ENCODE peak calls at places on chromosomes 3 and 15, in ten cellular contexts. One of them, this sample, is unnamed.
A peak's percentile ranks its signal among the peaks of the same experiment; 100 is the strongest.

GRCh38 chr15:30963681-30964080 is 27.7 kb downstream of the MTMR10 start:
- DNase-seq in HCT116: no peak
- DNase-seq in K562: no peak
- DNase-seq in SK-N-SH: no peak
- DNase-seq in neural progenitor cell: no peak
- DNase-seq in IMR-90: no peak
- DNase-seq in GM23248: no peak
- DNase-seq in neuronal stem cell: no peak
- DNase-seq in fibroblast of lung: no peak
- DNase-seq in mammary epithelial cell: no peak
- DNase-seq in this sample: no peak

GRCh38 chr3:58989173-58989572 is 60.7 kb downstream of the CFAP20DC start:
- DNase-seq in mammary epithelial cell: peak; percentile 56
- DNase-seq in K562: no peak
- DNase-seq in GM23248: peak; percentile 64
- DNase-seq in neuronal stem cell: no peak
- DNase-seq in neural progenitor cell: no peak
- DNase-seq in SK-N-SH: no peak
- DNase-seq in HCT116: no peak
- DNase-seq in fibroblast of lung: peak; percentile 63
- DNase-seq in IMR-90: peak; percentile 87
- DNase-seq in this sample: no peak

GRCh38 chr3:126132751-126133511 is 47.5 kb downstream of the ALDH1L1 start:
- DNase-seq in mammary epithelial cell: no peak
- DNase-seq in IMR-90: peak; percentile 12
- DNase-seq in neural progenitor cell: peak; percentile 64
- DNase-seq in GM23248: peak; percentile 44
- DNase-seq in HCT116: no peak
- DNase-seq in K562: peak; percentile 16
- DNase-seq in neuronal stem cell: no peak
- DNase-seq in SK-N-SH: peak; percentile 16
- DNase-seq in fibroblast of lung: no peak
- DNase-seq in this sample: peak; percentile 62

GRCh38 chr3:127410678-127411077 is 122.8 kb upstream of the PRR20G start:
- DNase-seq in mammary epithelial cell: no peak
- DNase-seq in neuronal stem cell: no peak
- DNase-seq in K562: no peak
- DNase-seq in IMR-90: no peak
- DNase-seq in fibroblast of lung: no peak
- DNase-seq in neural progenitor cell: no peak
- DNase-seq in HCT116: no peak
- DNase-seq in SK-N-SH: peak; percentile 5
- DNase-seq in GM23248: no peak
- DNase-seq in this sample: no peak

GRCh38 chr3:113532698-113533533 is 561 bp downstream of the SIDT1 start:
- DNase-seq in SK-N-SH: peak; percentile 79
- DNase-seq in fibroblast of lung: no peak
- DNase-seq in IMR-90: no peak
- DNase-seq in neuronal stem cell: peak; percentile 39
- DNase-seq in HCT116: no peak
- DNase-seq in mammary epithelial cell: no peak
- DNase-seq in K562: no peak
- DNase-seq in neural progenitor cell: peak; percentile 67
- DNase-seq in GM23248: peak; percentile 38
- DNase-seq in this sample: peak; percentile 54

GRCh38 chr3:19898725-19899124 is 35.3 kb downstream of the EFHB start:
- DNase-seq in K562: no peak
- DNase-seq in SK-N-SH: no peak
- DNase-seq in neuronal stem cell: no peak
- DNase-seq in mammary epithelial cell: no peak
- DNase-seq in HCT116: no peak
- DNase-seq in GM23248: no peak
- DNase-seq in IMR-90: peak; percentile 8
- DNase-seq in neural progenitor cell: no peak
- DNase-seq in fibroblast of lung: no peak
- DNase-seq in this sample: no peak

GRCh38 chr3:19065027-19065426 is 83.3 kb upstream of the KCNH8 start:
- DNase-seq in GM23248: no peak
- DNase-seq in fibroblast of lung: no peak
- DNase-seq in IMR-90: no peak
- DNase-seq in mammary epithelial cell: no peak
- DNase-seq in K562: no peak
- DNase-seq in neural progenitor cell: peak; percentile 23
- DNase-seq in HCT116: no peak
- DNase-seq in neuronal stem cell: peak; percentile 6
- DNase-seq in SK-N-SH: peak; percentile 31
- DNase-seq in this sample: peak; percentile 59

GRCh38 chr15:56732135-56732880 is 1.0 kb downstream of the ZNF280D start:
- DNase-seq in mammary epithelial cell: peak; percentile 39
- DNase-seq in GM23248: peak; percentile 82
- DNase-seq in neuronal stem cell: peak; percentile 20
- DNase-seq in K562: no peak
- DNase-seq in HCT116: no peak
- DNase-seq in fibroblast of lung: peak; percentile 29
- DNase-seq in SK-N-SH: peak; percentile 51
- DNase-seq in IMR-90: peak; percentile 61
- DNase-seq in neural progenitor cell: no peak
- DNase-seq in this sample: peak; percentile 70

GRCh38 chr3:185789891-185790830 is 34.7 kb downstream of the IGF2BP2 start:
- DNase-seq in neural progenitor cell: no peak
- DNase-seq in HCT116: no peak
- DNase-seq in K562: no peak
- DNase-seq in SK-N-SH: no peak
- DNase-seq in GM23248: peak; percentile 23
- DNase-seq in fibroblast of lung: no peak
- DNase-seq in mammary epithelial cell: no peak
- DNase-seq in IMR-90: peak; percentile 33
- DNase-seq in neuronal stem cell: no peak
- DNase-seq in this sample: no peak
- H3K9ac ChIP-seq in neural progenitor cell: no peak overlapping the region
- H3K9ac ChIP-seq in HCT116: peak overlapping the region; percentile 13
- H3K9ac ChIP-seq in K562: no peak overlapping the region
- H3K9ac ChIP-seq in SK-N-SH: peak overlapping the region; percentile 3
- H3K9ac ChIP-seq in GM23248: no peak overlapping the region
- H3K9ac ChIP-seq in fibroblast of lung: no peak overlapping the region
- H3K9ac ChIP-seq in mammary epithelial cell: no peak overlapping the region
- H3K9ac ChIP-seq in IMR-90: no peak overlapping the region
- H3K9ac ChIP-seq in neuronal stem cell: no peak overlapping the region
- H3K9ac ChIP-seq in this sample: no peak overlapping the region

GRCh38 chr3:13308406-13308805 is 111.7 kb downstream of the NUP210 start:
- DNase-seq in IMR-90: peak; percentile 38
- DNase-seq in HCT116: peak; percentile 24
- DNase-seq in fibroblast of lung: peak; percentile 11
- DNase-seq in neuronal stem cell: peak; percentile 23
- DNase-seq in neural progenitor cell: peak; percentile 67
- DNase-seq in mammary epithelial cell: peak; percentile 18
- DNase-seq in GM23248: peak; percentile 58
- DNase-seq in SK-N-SH: peak; percentile 74
- DNase-seq in K562: peak; percentile 71
- DNase-seq in this sample: peak; percentile 73

GRCh38 chr3:13309004-13309403 is 111.1 kb downstream of the NUP210 start:
- DNase-seq in K562: no peak
- DNase-seq in fibroblast of lung: no peak
- DNase-seq in HCT116: no peak
- DNase-seq in neuronal stem cell: no peak
- DNase-seq in IMR-90: no peak
- DNase-seq in neural progenitor cell: no peak
- DNase-seq in mammary epithelial cell: no peak
- DNase-seq in GM23248: no peak
- DNase-seq in SK-N-SH: no peak
- DNase-seq in this sample: no peak

GRCh38 chr3:13307041-13307440 is 113.1 kb downstream of the NUP210 start:
- DNase-seq in SK-N-SH: no peak
- DNase-seq in mammary epithelial cell: no peak
- DNase-seq in neural progenitor cell: no peak
- DNase-seq in neuronal stem cell: no peak
- DNase-seq in IMR-90: no peak
- DNase-seq in HCT116: no peak
- DNase-seq in K562: no peak
- DNase-seq in GM23248: no peak
- DNase-seq in fibroblast of lung: no peak
- DNase-seq in this sample: no peak

GRCh38 chr3:13303410-13303809 is 116.7 kb downstream of the NUP210 start:
- DNase-seq in neural progenitor cell: no peak
- DNase-seq in GM23248: no peak
- DNase-seq in mammary epithelial cell: no peak
- DNase-seq in fibroblast of lung: no peak
- DNase-seq in HCT116: no peak
- DNase-seq in neuronal stem cell: no peak
- DNase-seq in SK-N-SH: no peak
- DNase-seq in K562: no peak
- DNase-seq in IMR-90: no peak
- DNase-seq in this sample: no peak

DNA sequence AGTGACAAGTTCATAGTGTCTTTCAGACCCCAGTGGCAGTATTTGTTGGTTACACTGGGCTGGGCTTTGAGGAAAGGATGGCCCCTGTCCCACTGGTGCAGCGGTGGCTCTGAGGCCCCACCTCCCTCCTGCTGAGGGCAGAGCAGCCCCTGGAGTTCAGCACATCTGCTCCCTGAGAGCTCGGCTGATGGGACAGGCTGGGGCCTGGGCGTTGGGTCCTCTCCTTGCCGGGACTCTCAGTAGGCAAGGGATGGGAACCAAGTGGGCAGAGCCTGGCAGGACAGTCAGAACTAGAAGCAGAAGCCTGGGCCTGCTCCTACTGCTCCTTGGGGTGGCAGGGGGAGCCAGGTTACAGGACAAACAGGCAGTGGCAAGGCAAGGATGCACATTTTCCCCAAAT is 114.5 kb downstream of the NUP210 start:
- DNase-seq in IMR-90: no peak
- DNase-seq in GM23248: no peak
- DNase-seq in SK-N-SH: no peak
- DNase-seq in neural progenitor cell: no peak
- DNase-seq in K562: no peak
- DNase-seq in neuronal stem cell: no peak
- DNase-seq in mammary epithelial cell: no peak
- DNase-seq in fibroblast of lung: no peak
- DNase-seq in HCT116: no peak
- DNase-seq in this sample: no peak
- H3K9ac ChIP-seq in IMR-90: no peak overlapping the region
- H3K9ac ChIP-seq in GM23248: no peak overlapping the region
- H3K9ac ChIP-seq in SK-N-SH: no peak overlapping the region
- H3K9ac ChIP-seq in neural progenitor cell: no peak overlapping the region
- H3K9ac ChIP-seq in K562: no peak overlapping the region
- H3K9ac ChIP-seq in neuronal stem cell: peak overlapping the region; percentile 51
- H3K9ac ChIP-seq in mammary epithelial cell: no peak overlapping the region
- H3K9ac ChIP-seq in fibroblast of lung: no peak overlapping the region
- H3K9ac ChIP-seq in HCT116: no peak overlapping the region
- H3K9ac ChIP-seq in this sample: no peak overlapping the region

GRCh38 chr15:68176601-68177000 is 28.5 kb downstream of the CALML4 start:
- DNase-seq in neuronal stem cell: no peak
- DNase-seq in fibroblast of lung: peak; percentile 28
- DNase-seq in mammary epithelial cell: no peak
- DNase-seq in GM23248: peak; percentile 41
- DNase-seq in SK-N-SH: no peak
- DNase-seq in HCT116: no peak
- DNase-seq in K562: no peak
- DNase-seq in IMR-90: no peak
- DNase-seq in neural progenitor cell: no peak
- DNase-seq in this sample: no peak

GRCh38 chr15:68173119-68173518 is 32.0 kb downstream of the CALML4 start:
- DNase-seq in IMR-90: no peak
- DNase-seq in GM23248: no peak
- DNase-seq in mammary epithelial cell: no peak
- DNase-seq in neural progenitor cell: no peak
- DNase-seq in HCT116: no peak
- DNase-seq in neuronal stem cell: no peak
- DNase-seq in SK-N-SH: no peak
- DNase-seq in fibroblast of lung: no peak
- DNase-seq in K562: no peak
- DNase-seq in this sample: no peak

GRCh38 chr15:68175527-68175926 is 29.6 kb downstream of the CALML4 start:
- DNase-seq in IMR-90: no peak
- DNase-seq in GM23248: no peak
- DNase-seq in neural progenitor cell: no peak
- DNase-seq in neuronal stem cell: no peak
- DNase-seq in mammary epithelial cell: no peak
- DNase-seq in HCT116: no peak
- DNase-seq in fibroblast of lung: no peak
- DNase-seq in SK-N-SH: no peak
- DNase-seq in K562: no peak
- DNase-seq in this sample: no peak

DNA sequence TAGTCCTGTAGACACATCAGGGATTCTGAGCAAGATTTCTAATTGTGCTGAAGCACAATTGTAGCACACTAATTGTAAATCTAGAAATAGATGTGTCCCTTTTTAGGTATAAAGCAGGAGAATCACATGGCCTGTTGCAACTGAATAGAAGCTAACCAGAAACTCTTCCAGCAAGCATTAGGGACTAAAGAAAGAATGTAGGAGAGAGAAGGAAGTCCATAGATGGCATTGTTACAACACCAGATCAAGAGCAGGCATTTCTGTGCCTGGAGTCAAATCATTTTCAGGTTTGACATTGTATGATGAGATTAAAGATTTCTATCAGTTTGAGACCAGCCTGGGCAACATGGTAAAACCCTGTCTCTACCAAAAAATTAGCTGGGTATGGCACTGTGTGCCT is 27.4 kb downstream of the CALML4 start:
- DNase-seq in IMR-90: peak; percentile 61
- DNase-seq in HCT116: no peak
- DNase-seq in K562: no peak
- DNase-seq in mammary epithelial cell: no peak
- DNase-seq in SK-N-SH: no peak
- DNase-seq in fibroblast of lung: peak; percentile 17
- DNase-seq in GM23248: peak; percentile 53
- DNase-seq in neural progenitor cell: no peak
- DNase-seq in neuronal stem cell: no peak
- DNase-seq in this sample: no peak
- H3K9ac ChIP-seq in IMR-90: no peak overlapping the region
- H3K9ac ChIP-seq in HCT116: no peak overlapping the region
- H3K9ac ChIP-seq in K562: no peak overlapping the region
- H3K9ac ChIP-seq in mammary epithelial cell: no peak overlapping the region
- H3K9ac ChIP-seq in SK-N-SH: no peak overlapping the region
- H3K9ac ChIP-seq in fibroblast of lung: no peak overlapping the region
- H3K9ac ChIP-seq in GM23248: no peak overlapping the region
- H3K9ac ChIP-seq in neural progenitor cell: no peak overlapping the region
- H3K9ac ChIP-seq in neuronal stem cell: no peak overlapping the region
- H3K9ac ChIP-seq in this sample: no peak overlapping the region

GRCh38 chr3:8742921-8743605 is 9.5 kb downstream of the CAV3 start:
- DNase-seq in mammary epithelial cell: peak; percentile 41
- DNase-seq in HCT116: no peak
- DNase-seq in GM23248: peak; percentile 85
- DNase-seq in SK-N-SH: no peak
- DNase-seq in neural progenitor cell: no peak
- DNase-seq in fibroblast of lung: peak; percentile 39
- DNase-seq in IMR-90: peak; percentile 74
- DNase-seq in neuronal stem cell: no peak
- DNase-seq in K562: no peak
- DNase-seq in this sample: no peak

GRCh38 chr3:8738639-8739038 is 5.0 kb downstream of the CAV3 start:
- DNase-seq in SK-N-SH: no peak
- DNase-seq in K562: no peak
- DNase-seq in GM23248: no peak
- DNase-seq in neuronal stem cell: no peak
- DNase-seq in fibroblast of lung: no peak
- DNase-seq in HCT116: no peak
- DNase-seq in mammary epithelial cell: no peak
- DNase-seq in neural progenitor cell: no peak
- DNase-seq in IMR-90: no peak
- DNase-seq in this sample: no peak

GRCh38 chr3:8739757-8740508 is 6.3 kb downstream of the CAV3 start:
- DNase-seq in mammary epithelial cell: peak; percentile 99
- DNase-seq in HCT116: peak; percentile 85
- DNase-seq in GM23248: peak; percentile 93
- DNase-seq in SK-N-SH: no peak
- DNase-seq in K562: no peak
- DNase-seq in neuronal stem cell: no peak
- DNase-seq in IMR-90: peak; percentile 78
- DNase-seq in fibroblast of lung: peak; percentile 9
- DNase-seq in neural progenitor cell: no peak
- DNase-seq in this sample: no peak

GRCh38 chr3:8743911-8744310 is 10.3 kb downstream of the CAV3 start:
- DNase-seq in neural progenitor cell: no peak
- DNase-seq in SK-N-SH: no peak
- DNase-seq in mammary epithelial cell: no peak
- DNase-seq in neuronal stem cell: no peak
- DNase-seq in K562: no peak
- DNase-seq in GM23248: peak; percentile 40
- DNase-seq in IMR-90: no peak
- DNase-seq in HCT116: no peak
- DNase-seq in fibroblast of lung: no peak
- DNase-seq in this sample: no peak

GRCh38 chr3:8741581-8742355 is 8.2 kb downstream of the CAV3 start:
- DNase-seq in neuronal stem cell: peak; percentile 67
- DNase-seq in K562: peak; percentile 69
- DNase-seq in neural progenitor cell: peak; percentile 78
- DNase-seq in mammary epithelial cell: peak; percentile 46
- DNase-seq in GM23248: peak; percentile 85
- DNase-seq in SK-N-SH: peak; percentile 42
- DNase-seq in IMR-90: peak; percentile 86
- DNase-seq in HCT116: peak; percentile 42
- DNase-seq in fibroblast of lung: peak; percentile 45
- DNase-seq in this sample: no peak
- H3K9ac ChIP-seq in neuronal stem cell: peak overlapping the region; percentile 55
- H3K9ac ChIP-seq in K562: no peak overlapping the region
- H3K9ac ChIP-seq in neural progenitor cell: no peak overlapping the region
- H3K9ac ChIP-seq in mammary epithelial cell: no peak overlapping the region
- H3K9ac ChIP-seq in GM23248: peak overlapping the region; percentile 0
- H3K9ac ChIP-seq in SK-N-SH: peak overlapping the region; percentile 17
- H3K9ac ChIP-seq in IMR-90: no peak overlapping the region
- H3K9ac ChIP-seq in HCT116: peak overlapping the region; percentile 55
- H3K9ac ChIP-seq in fibroblast of lung: no peak overlapping the region
- H3K9ac ChIP-seq in this sample: no peak overlapping the region

This sample was measured in Karpas-422.